ENCODE peak calls at places on chromosomes 3 and 15, in six cellular contexts. T is foreskin fibroblast, M is MG63, O is epithelial cell of esophagus, K is left ventricle myocardium inferior, Y is IMR-90. R is an unnamed sample.

GRCh38 chr15:43133429-43134156 is at the start of gene TMEM62:
- DNase-seq in O (peak; percentile 58), T (peak; percentile 73), K (peak; percentile 85), M (peak; percentile 77), Y (peak; percentile 44), R (peak; percentile 28)

GRCh38 chr3:187748050-187748481 is 2.8 kb upstream of the BCL6 start:
- DNase-seq in M (peak; percentile 84), O (peak; percentile 79), Y (peak; percentile 78), K (peak; percentile 92), T (peak; percentile 93), R (peak; percentile 89)

GRCh38 chr3:41158947-41159346 is 40.4 kb upstream of the CTNNB1 start:
- DNase-seq in M (no peak), K (no peak), Y (no peak), O (peak; percentile 96), T (no peak), R (peak; percentile 46)

GRCh38 chr15:88804257-88804656 is 1.0 kb downstream of the ACAN start:
- DNase-seq in M (no peak), Y (no peak), O (no peak), T (no peak), K (no peak), R (no peak)

GRCh38 chr15:49460411-49460941 is 37.4 kb downstream of the FGF7 start:
- DNase-seq in M (no peak), T (peak; percentile 45), Y (no peak), O (no peak), K (no peak), R (no peak)

GRCh38 chr3:178275793-178276192 is 260.4 kb upstream of the KCNMB2 start:
- DNase-seq in O (no peak), M (no peak), T (peak; percentile 21), K (no peak), Y (no peak), R (no peak)

GRCh38 chr3:18758047-18758704 is 333.0 kb upstream of the SATB1 start:
- DNase-seq in M (no peak), T (no peak), O (peak; percentile 93), K (no peak), Y (no peak), R (peak; percentile 0)

GRCh38 chr15:57259511-57260143 is 116.7 kb upstream of the CGNL1 start:
- DNase-seq in O (no peak), K (no peak), Y (no peak), T (no peak), M (no peak), R (peak; percentile 12)

GRCh38 chr3:51974277-51974962 is 444 bp upstream of the ABHD14A start:
- DNase-seq in M (peak; percentile 32), O (no peak), T (peak; percentile 38), Y (no peak), K (no peak), R (no peak)

GRCh38 chr15:65115086-65115485 is at the start of gene UBAP1L:
- DNase-seq in M (no peak), K (no peak), O (no peak), T (no peak), Y (no peak), R (no peak)

GRCh38 chr3:14836049-14836468 is 17.3 kb downstream of the FGD5 start:
- DNase-seq in O (no peak), M (peak; percentile 36), T (peak; percentile 81), Y (no peak), K (peak; percentile 85), R (no peak)

GRCh38 chr3:181326637-181327223 is 337.2 kb upstream of the DNAJC19 start:
- DNase-seq in M (no peak), T (no peak), O (peak; percentile 48), Y (no peak), K (no peak), R (peak; percentile 38)

GRCh38 chr3:39141211-39141995 is 12.0 kb downstream of the CSRNP1 start:
- DNase-seq in Y (peak; percentile 39), M (no peak), O (peak; percentile 91), K (no peak), T (peak; percentile 66), R (peak; percentile 60)

GRCh38 chr3:170506556-170506955 is 79.3 kb downstream of the SLC7A14 start:
- DNase-seq in Y (peak; percentile 71), O (peak; percentile 41), M (no peak), T (peak; percentile 72), K (no peak), R (peak; percentile 59)

GRCh38 chr3:58333206-58334012 is 717 bp downstream of the PXK start:
- DNase-seq in M (peak; percentile 9), O (peak; percentile 26), Y (no peak), K (no peak), T (peak; percentile 53), R (peak; percentile 51)

GRCh38 chr15:79535536-79535935 is 103.4 kb downstream of the MINAR1 start:
- DNase-seq in Y (no peak), T (no peak), K (no peak), O (no peak), M (no peak), R (no peak)

GRCh38 chr15:80825361-80826030 is 46.3 kb downstream of the CEMIP start:
- DNase-seq in K (no peak), Y (no peak), T (no peak), M (no peak), O (peak; percentile 21), R (peak; percentile 34)

GRCh38 chr3:169813757-169814517 is 1.2 kb upstream of the LRRC34 start:
- DNase-seq in O (peak; percentile 55), M (peak; percentile 65), K (no peak), T (peak; percentile 34), Y (no peak), R (peak; percentile 37)

GRCh38 chr15:101044625-101045235 is 125.6 kb downstream of the LRRK1 start:
- DNase-seq in M (no peak), Y (no peak), K (no peak), T (no peak), O (no peak), R (no peak)

DNA sequence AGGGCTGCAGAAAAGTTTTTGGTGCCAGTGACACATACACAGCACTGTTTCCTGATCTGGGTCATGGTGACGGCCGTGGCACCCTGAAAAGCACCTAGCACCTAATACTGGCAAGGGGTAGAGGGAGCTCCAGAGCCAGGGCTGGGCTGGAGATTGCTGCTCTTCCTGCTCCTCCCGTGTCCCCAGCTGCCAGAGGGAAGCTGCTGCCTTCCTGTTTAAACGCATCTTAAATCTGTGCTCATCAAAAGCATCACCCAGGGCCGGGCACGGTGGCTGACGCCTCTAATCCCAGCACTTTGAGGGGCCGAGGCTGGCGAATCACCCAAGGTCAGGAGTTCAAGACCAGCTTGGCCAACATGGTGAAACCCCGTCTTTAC is 156.7 kb upstream of the MEF2A start:
- DNase-seq in O (peak; percentile 86), Y (peak; percentile 60), K (peak; percentile 67), M (peak; percentile 67), T (peak; percentile 81), R (peak; percentile 77)
- H3K4me3 ChIP-seq in O (no peak overlapping the region), Y (no peak overlapping the region), K (no peak overlapping the region), M (no peak overlapping the region), T (no peak overlapping the region), R (no peak overlapping the region)

GRCh38 chr15:98854496-98854895 is 153.1 kb downstream of the PGPEP1L start:
- DNase-seq in M (no peak), Y (no peak), O (no peak), T (no peak), K (no peak), R (no peak)

GRCh38 chr15:98855067-98855814 is 152.4 kb downstream of the PGPEP1L start:
- DNase-seq in T (no peak), O (peak; percentile 41), Y (no peak), K (no peak), M (no peak), R (no peak)

GRCh38 chr15:98855815-98856539 is 151.6 kb downstream of the PGPEP1L start:
- DNase-seq in Y (no peak), O (no peak), T (no peak), K (no peak), M (no peak), R (no peak)

GRCh38 chr15:98853161-98853560 is 154.4 kb downstream of the PGPEP1L start:
- DNase-seq in Y (peak; percentile 93), K (peak; percentile 91), O (peak; percentile 91), M (peak; percentile 75), T (peak; percentile 97), R (peak; percentile 96)

DNA sequence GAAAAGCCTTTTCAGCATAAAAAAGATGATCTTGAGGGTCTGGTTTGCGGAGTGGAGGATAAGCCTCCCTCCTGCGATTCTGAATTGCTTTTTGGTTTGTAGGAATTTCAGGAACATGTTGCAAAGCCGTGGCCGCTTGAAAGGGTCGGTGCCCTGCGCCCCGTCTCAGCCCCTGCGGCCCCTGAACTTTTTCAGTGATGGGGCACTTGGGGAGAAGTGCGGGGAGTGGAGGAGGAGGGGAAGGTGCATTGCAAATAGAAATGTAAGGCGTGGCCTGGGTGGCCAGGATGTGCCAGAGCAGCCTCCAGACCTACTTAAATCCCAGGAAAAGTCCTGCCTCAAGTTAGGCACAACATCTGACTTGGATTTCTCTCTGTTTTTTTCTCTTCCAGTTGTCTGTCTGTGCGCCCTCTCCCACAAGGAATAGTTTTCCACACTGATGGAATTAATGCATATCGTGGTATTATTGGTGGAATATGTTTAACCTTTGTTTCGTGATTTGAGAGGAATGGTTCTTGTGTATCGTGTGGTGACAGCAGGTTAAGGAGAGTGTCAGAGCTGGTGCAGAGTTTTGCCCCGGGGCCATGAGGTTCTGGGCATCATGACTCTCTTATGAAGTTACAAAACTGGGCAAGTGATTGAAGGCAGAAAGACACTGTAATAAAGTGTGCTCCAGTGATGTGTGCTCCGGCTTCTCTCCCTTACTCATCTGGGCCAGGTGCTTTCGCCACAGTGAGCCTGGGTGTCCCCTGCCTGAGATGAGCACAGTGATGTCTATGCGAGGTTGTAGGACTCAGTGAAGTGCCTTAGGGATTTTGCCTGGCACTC is 153.8 kb downstream of the PGPEP1L start:
- DNase-seq in Y (no peak), T (peak; percentile 73), O (peak; percentile 80), M (no peak), K (no peak), R (peak; percentile 32)
- H3K4me3 ChIP-seq in Y (no peak overlapping the region), T (peak overlapping the region; percentile 11), O (peak overlapping the region; percentile 58), M (no peak overlapping the region), K (peak overlapping the region; percentile 73), R (peak overlapping the region; percentile 43)

GRCh38 chr3:10164546-10165393 is at the start of gene IRAK2:
- DNase-seq in O (peak; percentile 66), T (peak; percentile 87), Y (peak; percentile 50), M (peak; percentile 68), K (peak; percentile 79), R (peak; percentile 60)
- H3K4me3 ChIP-seq in O (peak within 1 kb of the TSS; percentile 56), T (peak within 1 kb of the TSS; percentile 81), Y (peak within 1 kb of the TSS; percentile 94), M (peak within 1 kb of the TSS; percentile 71), K (peak within 1 kb of the TSS; percentile 95), R (peak within 1 kb of the TSS; percentile 97)

DNA sequence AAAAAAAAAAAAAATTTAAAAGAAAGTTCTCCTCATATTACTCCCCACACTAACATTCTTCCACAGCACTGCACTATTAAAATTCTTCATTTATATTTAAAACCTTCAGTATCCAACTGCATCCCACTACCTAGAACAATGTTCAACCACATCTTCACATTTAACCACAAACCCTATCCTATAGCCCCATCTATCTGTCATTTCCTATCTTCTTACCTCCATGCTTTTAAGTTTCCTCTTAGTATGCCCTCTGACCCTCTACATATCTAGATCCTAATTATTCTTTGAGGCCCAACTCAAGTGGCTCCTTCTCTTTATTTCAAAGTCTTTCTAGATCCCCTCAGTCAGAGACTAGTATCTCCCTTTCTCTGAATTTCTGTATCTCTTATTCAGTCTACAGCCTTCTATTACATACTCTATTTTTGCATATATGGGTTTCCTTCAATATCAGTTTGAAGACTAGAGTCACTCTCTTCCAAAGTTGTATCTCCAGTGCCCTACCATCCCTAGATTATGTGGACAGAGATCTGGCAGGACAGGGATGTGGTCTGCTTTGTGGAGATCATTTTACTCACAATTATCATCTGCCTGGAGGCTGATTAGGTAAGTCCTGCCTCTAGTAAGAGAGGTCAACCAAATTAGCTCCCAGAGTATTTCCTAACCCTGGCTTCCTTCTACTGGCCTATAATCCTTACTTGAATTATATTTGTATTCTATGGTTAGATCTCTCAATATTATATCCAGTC is 1.4 kb downstream of the CIAO2A start:
- DNase-seq in M (no peak), O (no peak), K (no peak), T (no peak), Y (no peak), R (no peak)
- H3K4me3 ChIP-seq in M (peak overlapping the region; percentile 91), O (peak overlapping the region; percentile 80), K (peak overlapping the region; percentile 78), T (peak overlapping the region; percentile 88), Y (no peak overlapping the region), R (peak overlapping the region; percentile 87)